ENCODE peak calls at places on chromosomes 11 and 22, in seven cellular contexts. W, G, S, V, E, P and X are unnamed samples. For H3K4me1, the result is how much of the 10 kb centered on the place peaks cover.

GRCh38 chr11:4916581-4916980 is 2.6 kb downstream of the OR51G2 start:
- DNase-seq in W (no peak), E (no peak), G (no peak), P (no peak), V (no peak), S (no peak), X (no peak)

GRCh38 chr11:108278546-108278945 is 55.7 kb downstream of the ATM start:
- DNase-seq in G (no peak), W (no peak), V (no peak), E (no peak), P (no peak), S (no peak), X (no peak)

GRCh38 chr22:38424525-38425080 is 30.4 kb downstream of the KCNJ4 start:
- DNase-seq in P (no peak), W (no peak), V (no peak), E (no peak), G (no peak), S (no peak), X (no peak)

GRCh38 chr22:20155330-20156041 is 4.6 kb upstream of the CCDC188 start:
- DNase-seq in S (no peak), V (no peak), E (peak), G (peak), W (no peak), P (no peak), X (peak)

GRCh38 chr11:117618956-117619355 is 178.1 kb downstream of the DSCAML1 start:
- DNase-seq in W (no peak), S (no peak), P (no peak), G (no peak), E (no peak), V (no peak), X (no peak)

GRCh38 chr22:42719133-42719532 is 1.5 kb downstream of the A4GALT start:
- DNase-seq in S (no peak), V (no peak), E (no peak), G (no peak), P (no peak), W (no peak), X (no peak)

GRCh38 chr11:41579546-41579945 is 120.1 kb upstream of the LRRC4C start:
- DNase-seq in G (no peak), P (no peak), V (no peak), E (no peak), S (no peak), W (no peak), X (no peak)

GRCh38 chr11:68140496-68141246 is 19.5 kb upstream of the CHKA start:
- DNase-seq in E (no peak), S (no peak), P (no peak), V (no peak), W (peak), G (peak), X (peak)

GRCh38 chr11:69006816-69007215 is 6.2 kb downstream of the MRGPRF start:
- DNase-seq in P (no peak), E (peak), W (no peak), G (no peak), S (no peak), V (no peak), X (no peak)

GRCh38 chr22:38316340-38317236 is 645 bp downstream of the CSNK1E start:
- DNase-seq in S (peak), G (peak), P (peak), V (no peak), E (peak), W (peak), X (peak)

GRCh38 chr22:29872145-29872893 is 10.7 kb upstream of the MTMR3 start:
- DNase-seq in G (no peak), W (no peak), S (no peak), P (no peak), E (peak), V (no peak), X (no peak)

GRCh38 chr11:1202154-1202775 is 20.6 kb upstream of the MUC5B start:
- DNase-seq in S (no peak), E (peak), W (no peak), P (no peak), G (peak), V (no peak), X (peak)

GRCh38 chr11:44634401-44635281 is 69.2 kb downstream of the CD82 start:
- DNase-seq in W (peak), V (peak), S (no peak), G (peak), P (no peak), E (peak), X (peak)

GRCh38 chr22:23678133-23678532 is 12.7 kb upstream of the RGL4 start:
- DNase-seq in V (no peak), P (no peak), G (peak), W (no peak), S (no peak), E (no peak), X (no peak)

GRCh38 chr11:96197801-96198465 is 145.1 kb downstream of the MAML2 start:
- DNase-seq in V (no peak), E (no peak), S (no peak), P (no peak), W (no peak), G (no peak), X (no peak)

GRCh38 chr22:42368379-42369249 is 63.6 kb downstream of the NFAM1 start:
- DNase-seq in P (no peak), S (peak), W (no peak), V (no peak), G (peak), E (no peak), X (no peak)

GRCh38 chr11:34356576-34356917 is 1.3 kb downstream of the ABTB2 start:
- DNase-seq in W (no peak), E (no peak), G (no peak), S (no peak), P (no peak), V (peak), X (no peak)

GRCh38 chr11:124843616-124843910 is 21.7 kb upstream of the ROBO3 start:
- DNase-seq in P (no peak), W (no peak), E (no peak), V (no peak), S (no peak), G (no peak), X (no peak)

GRCh38 chr11:62181097-62181496 is 8.9 kb upstream of the SCGB1D1 start:
- DNase-seq in P (no peak), W (no peak), V (no peak), E (no peak), S (no peak), G (no peak), X (no peak)

GRCh38 chr11:71302534-71302909 is 50.1 kb upstream of the SHANK2 start:
- DNase-seq in E (no peak), G (no peak), V (no peak), S (no peak), W (no peak), P (no peak), X (peak)

GRCh38 chr11:72758690-72759389 is 6.6 kb upstream of the ARAP1 start:
- DNase-seq in S (no peak), W (peak), P (no peak), E (peak), V (no peak), G (peak), X (no peak)

GRCh38 chr22:23837496-23837859 is 1.3 kb downstream of the DERL3 start:
- DNase-seq in G (peak), S (no peak), W (no peak), P (no peak), E (peak), V (no peak), X (no peak)

GRCh38 chr11:113764522-113764921 is 9.0 kb downstream of the ZW10 start:
- DNase-seq in W (no peak), P (no peak), E (no peak), G (no peak), S (no peak), V (no peak), X (no peak)
- TF ChIP-seq CTCF in W (no peak), P (no peak), E (no peak), G (no peak), S (no peak), V (no peak), X (no peak)

DNA sequence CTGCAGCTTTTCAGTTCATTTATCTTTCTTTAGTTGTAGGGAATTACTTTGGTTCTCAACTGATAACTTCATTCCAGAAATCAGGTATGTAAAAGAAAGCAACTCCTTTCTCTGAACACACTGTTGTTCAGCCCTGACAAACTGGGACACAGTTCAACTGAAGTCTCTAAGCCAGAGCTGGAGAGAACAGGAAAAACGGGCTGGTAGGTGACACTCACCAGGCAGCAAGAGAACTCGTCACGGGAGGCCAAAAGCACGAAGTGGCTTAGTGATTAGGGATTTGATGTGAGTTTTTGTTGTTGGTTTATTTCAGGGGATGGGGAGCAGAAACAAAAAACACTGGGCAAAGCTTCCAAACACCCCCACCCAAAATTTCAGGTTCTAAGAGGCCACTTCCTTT is 54.1 kb downstream of the MYH9 start:
- DNase-seq in S (no peak), G (peak), W (peak), P (no peak), E (no peak), V (no peak), X (peak)
- H3K4me1 ChIP-seq in S (half or more), G (half or more), W (half or more), P (half or more), E (half or more), V (half or more), X (half or more)

GRCh38 chr22:47515384-47516125 is 753.1 kb downstream of the TBC1D22A start:
- DNase-seq in S (no peak), W (no peak), V (no peak), P (no peak), E (no peak), G (no peak), X (no peak)
- TF ChIP-seq CTCF in S (no peak), W (no peak), V (no peak), P (no peak), E (no peak), G (no peak), X (no peak)

DNA sequence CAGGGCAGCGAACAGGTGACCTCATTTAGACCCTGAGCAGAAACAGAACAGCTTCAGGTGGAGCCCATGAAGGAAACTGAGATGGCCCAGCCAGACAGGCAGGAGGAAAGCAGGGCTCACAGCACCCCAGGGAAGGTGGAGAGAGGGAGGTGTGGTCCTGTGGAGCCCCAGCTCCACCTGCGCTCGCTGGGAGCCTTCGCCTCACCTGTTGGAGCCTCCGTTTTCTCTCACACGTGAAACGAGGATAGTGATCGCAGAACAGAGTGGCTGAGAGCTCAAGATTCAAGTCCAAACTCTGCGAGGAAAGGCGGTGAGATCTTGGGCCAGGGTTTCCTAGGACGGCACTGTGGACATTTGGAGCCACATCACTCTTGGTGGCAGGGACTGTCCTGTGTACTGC is 8.6 kb upstream of the CERK start:
- DNase-seq in G (peak), E (no peak), W (peak), S (no peak), V (no peak), P (no peak), X (no peak)
- H3K4me1 ChIP-seq in G (under half), E (under half), W (under half), S (under half), V (under half), P (under half), X (half or more)